ENCODE peak calls at places on chromosomes 3 and 15, in five cellular contexts. One of them, this sample, is unnamed.

GRCh38 chr15:40471778-40472130 is 970 bp downstream of the CHST14 start:
- DNase-seq in H1: no peak
- DNase-seq in K562: no peak
- DNase-seq in GM12878: no peak
- DNase-seq in HepG2: peak; percentile 32
- DNase-seq in this sample: no peak

GRCh38 chr3:127034195-127034989 is 51.5 kb downstream of the PLXNA1 start:
- DNase-seq in H1: no peak
- DNase-seq in K562: no peak
- DNase-seq in GM12878: no peak
- DNase-seq in HepG2: no peak
- DNase-seq in this sample: no peak

GRCh38 chr3:65953881-65954733 is 84.6 kb downstream of the MAGI1 start:
- DNase-seq in H1: no peak
- DNase-seq in K562: no peak
- DNase-seq in GM12878: no peak
- DNase-seq in HepG2: peak; percentile 89
- DNase-seq in this sample: no peak

GRCh38 chr3:67593761-67594234 is 60.6 kb downstream of the SUCLG2 start:
- DNase-seq in H1: peak; percentile 50
- DNase-seq in K562: peak; percentile 8
- DNase-seq in GM12878: no peak
- DNase-seq in HepG2: peak; percentile 14
- DNase-seq in this sample: no peak

GRCh38 chr15:58185439-58185838 is 47.3 kb downstream of the AQP9 start:
- DNase-seq in H1: no peak
- DNase-seq in K562: no peak
- DNase-seq in GM12878: no peak
- DNase-seq in HepG2: no peak
- DNase-seq in this sample: no peak

GRCh38 chr3:147398841-147399534 is 7.4 kb downstream of the ZIC4 start:
- DNase-seq in H1: peak; percentile 19
- DNase-seq in K562: no peak
- DNase-seq in GM12878: no peak
- DNase-seq in HepG2: no peak
- DNase-seq in this sample: peak; percentile 22

GRCh38 chr3:87811953-87812352 is 246.9 kb downstream of the CGGBP1 start:
- DNase-seq in H1: no peak
- DNase-seq in K562: no peak
- DNase-seq in GM12878: no peak
- DNase-seq in HepG2: no peak
- DNase-seq in this sample: no peak

GRCh38 chr15:101172421-101173097 is 79.3 kb downstream of the CHSY1 start:
- DNase-seq in H1: no peak
- DNase-seq in K562: no peak
- DNase-seq in GM12878: no peak
- DNase-seq in HepG2: no peak
- DNase-seq in this sample: no peak

GRCh38 chr15:72820278-72820677 is 36.7 kb upstream of the ADPGK start:
- DNase-seq in H1: no peak
- DNase-seq in K562: no peak
- DNase-seq in GM12878: no peak
- DNase-seq in HepG2: no peak
- DNase-seq in this sample: no peak

GRCh38 chr15:77144028-77144427 is 73.1 kb upstream of the TSPAN3 start:
- DNase-seq in H1: no peak
- DNase-seq in K562: no peak
- DNase-seq in GM12878: no peak
- DNase-seq in HepG2: no peak
- DNase-seq in this sample: no peak

GRCh38 chr15:58980351-58980939 is 7.0 kb upstream of the RNF111 start:
- DNase-seq in H1: no peak
- DNase-seq in K562: peak; percentile 20
- DNase-seq in GM12878: no peak
- DNase-seq in HepG2: peak; percentile 23
- DNase-seq in this sample: peak; percentile 32

GRCh38 chr3:32868719-32869512 is 51.1 kb downstream of the TRIM71 start:
- DNase-seq in H1: no peak
- DNase-seq in K562: no peak
- DNase-seq in GM12878: no peak
- DNase-seq in HepG2: no peak
- DNase-seq in this sample: no peak

GRCh38 chr3:64591606-64592005 is 96.2 kb downstream of the ADAMTS9 start:
- DNase-seq in H1: no peak
- DNase-seq in K562: no peak
- DNase-seq in GM12878: no peak
- DNase-seq in HepG2: no peak
- DNase-seq in this sample: no peak

GRCh38 chr3:21621396-21621695 is 129.7 kb downstream of the ZNF385D start:
- DNase-seq in H1: no peak
- DNase-seq in K562: no peak
- DNase-seq in GM12878: no peak
- DNase-seq in HepG2: peak; percentile 15
- DNase-seq in this sample: no peak

GRCh38 chr3:189863031-189863430 is 231.8 kb downstream of the TP63 start:
- DNase-seq in H1: no peak
- DNase-seq in K562: no peak
- DNase-seq in GM12878: no peak
- DNase-seq in HepG2: no peak
- DNase-seq in this sample: no peak

GRCh38 chr3:188361888-188362287 is 207.9 kb downstream of the LPP start:
- DNase-seq in H1: no peak
- DNase-seq in K562: no peak
- DNase-seq in GM12878: no peak
- DNase-seq in HepG2: no peak
- DNase-seq in this sample: no peak

GRCh38 chr3:143236226-143236964 is 116.8 kb downstream of the CHST2 start:
- DNase-seq in H1: no peak
- DNase-seq in K562: no peak
- DNase-seq in GM12878: peak; percentile 49
- DNase-seq in HepG2: no peak
- DNase-seq in this sample: no peak

GRCh38 chr15:59696332-59696731 is 7.2 kb upstream of the BNIP2 start:
- DNase-seq in H1: no peak
- DNase-seq in K562: peak; percentile 52
- DNase-seq in GM12878: no peak
- DNase-seq in HepG2: no peak
- DNase-seq in this sample: no peak

GRCh38 chr15:79923068-79923514 is 26.3 kb upstream of the MTHFS start:
- DNase-seq in H1: peak; percentile 68
- DNase-seq in K562: peak; percentile 85
- DNase-seq in GM12878: no peak
- DNase-seq in HepG2: peak; percentile 40
- DNase-seq in this sample: no peak

GRCh38 chr3:177345973-177346503 is 148.8 kb upstream of the TBL1XR1 start:
- DNase-seq in H1: no peak
- DNase-seq in K562: no peak
- DNase-seq in GM12878: no peak
- DNase-seq in HepG2: no peak
- DNase-seq in this sample: no peak

GRCh38 chr15:75038948-75039533 is 15.7 kb downstream of the PPCDC start:
- DNase-seq in H1: no peak
- DNase-seq in K562: peak; percentile 30
- DNase-seq in GM12878: no peak
- DNase-seq in HepG2: no peak
- DNase-seq in this sample: no peak

GRCh38 chr3:14519406-14519805 is 20.7 kb downstream of the GRIP2 start:
- DNase-seq in H1: no peak
- DNase-seq in K562: no peak
- DNase-seq in GM12878: no peak
- DNase-seq in HepG2: no peak
- DNase-seq in this sample: no peak

GRCh38 chr3:83843716-83844115 is 1115.1 kb upstream of the CADM2 start:
- DNase-seq in H1: no peak
- DNase-seq in K562: no peak
- DNase-seq in GM12878: no peak
- DNase-seq in HepG2: no peak
- DNase-seq in this sample: no peak

GRCh38 chr3:1734494-1735122 is 364.1 kb upstream of the CNTN4 start:
- DNase-seq in H1: no peak
- DNase-seq in K562: no peak
- DNase-seq in GM12878: no peak
- DNase-seq in HepG2: no peak
- DNase-seq in this sample: no peak

GRCh38 chr3:187968883-187969580 is 184.9 kb upstream of the LPP start:
- DNase-seq in H1: no peak
- DNase-seq in K562: no peak
- DNase-seq in GM12878: no peak
- DNase-seq in HepG2: peak; percentile 59
- DNase-seq in this sample: no peak

GRCh38 chr15:40695469-40695910 is 516 bp downstream of the RAD51 start:
- DNase-seq in H1: no peak
- DNase-seq in K562: peak; percentile 46
- DNase-seq in GM12878: no peak
- DNase-seq in HepG2: peak; percentile 4
- DNase-seq in this sample: no peak

GRCh38 chr3:188239577-188239976 is 85.6 kb downstream of the LPP start:
- DNase-seq in H1: no peak
- DNase-seq in K562: no peak
- DNase-seq in GM12878: no peak
- DNase-seq in HepG2: no peak
- DNase-seq in this sample: no peak

GRCh38 chr3:39166932-39167532 is 13.6 kb upstream of the CSRNP1 start:
- DNase-seq in H1: no peak
- DNase-seq in K562: no peak
- DNase-seq in GM12878: no peak
- DNase-seq in HepG2: no peak
- DNase-seq in this sample: no peak

GRCh38 chr15:100900895-100901169 is 18.3 kb upstream of the LRRK1 start:
- DNase-seq in H1: no peak
- DNase-seq in K562: no peak
- DNase-seq in GM12878: no peak
- DNase-seq in HepG2: no peak
- DNase-seq in this sample: no peak

GRCh38 chr15:88788036-88788435 is 15.2 kb upstream of the ACAN start:
- DNase-seq in H1: peak; percentile 10
- DNase-seq in K562: no peak
- DNase-seq in GM12878: no peak
- DNase-seq in HepG2: no peak
- DNase-seq in this sample: no peak
- TF ChIP-seq SP1 in H1: no peak
- TF ChIP-seq SP1 in K562: no peak
- TF ChIP-seq SP1 in GM12878: no peak
- TF ChIP-seq SP1 in HepG2: no peak
- TF ChIP-seq SP1 in this sample: no peak

DNA sequence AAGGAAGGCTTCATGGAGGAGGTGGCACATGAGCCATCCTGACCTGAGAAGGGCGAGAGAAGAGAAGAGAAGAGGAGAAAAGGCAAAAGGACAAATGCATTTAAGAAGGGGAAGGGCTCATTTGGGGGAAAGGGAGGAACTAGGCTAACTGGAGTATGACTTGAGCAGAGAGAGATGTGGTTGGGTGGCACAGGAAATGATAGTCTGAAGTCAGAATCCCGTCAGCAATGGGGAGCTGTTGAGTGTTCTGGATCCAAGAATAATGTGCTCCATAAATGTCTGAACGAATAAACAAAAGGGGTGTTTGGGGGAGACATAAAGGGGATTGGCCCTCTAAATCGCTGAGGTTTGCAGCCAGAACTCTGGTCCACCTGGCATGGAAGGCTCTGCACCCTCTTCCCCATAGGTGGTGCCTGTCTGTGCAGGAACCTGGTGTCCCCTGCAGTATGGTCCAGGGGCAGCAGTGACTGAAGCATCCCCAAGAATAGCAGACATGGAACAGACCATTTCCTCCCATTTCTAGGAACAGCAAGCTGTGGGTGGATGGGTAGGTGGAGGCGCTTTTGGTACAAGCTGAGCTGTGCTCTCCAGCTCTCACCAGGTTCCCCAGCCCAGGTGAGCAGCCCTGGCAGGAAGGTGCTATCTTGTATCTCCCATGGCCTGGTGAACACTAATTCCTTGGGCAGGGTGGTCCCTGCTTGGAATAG is 15.2 kb downstream of the CORO2B start:
- DNase-seq in H1: no peak
- DNase-seq in K562: no peak
- DNase-seq in GM12878: no peak
- DNase-seq in HepG2: no peak
- DNase-seq in this sample: no peak
- H3K4me1 ChIP-seq in H1: peaks cover under 1% of the 10 kb centered on the region
- H3K4me1 ChIP-seq in K562: no peaks in the 10 kb centered on the region
- H3K4me1 ChIP-seq in GM12878: no peaks in the 10 kb centered on the region
- H3K4me1 ChIP-seq in HepG2: peaks cover 3% of the 10 kb centered on the region
- H3K4me1 ChIP-seq in this sample: peaks cover 3% of the 10 kb centered on the region

GRCh38 chr15:99126930-99127329 is 22.1 kb downstream of the SYNM start:
- DNase-seq in H1: no peak
- DNase-seq in K562: no peak
- DNase-seq in GM12878: no peak
- DNase-seq in HepG2: no peak
- DNase-seq in this sample: no peak
- TF ChIP-seq CEBPB in H1: no peak
- TF ChIP-seq CEBPB in K562: no peak
- TF ChIP-seq CEBPB in GM12878: no peak
- TF ChIP-seq CEBPB in HepG2: no peak
- TF ChIP-seq CEBPB in this sample: no peak

DNA sequence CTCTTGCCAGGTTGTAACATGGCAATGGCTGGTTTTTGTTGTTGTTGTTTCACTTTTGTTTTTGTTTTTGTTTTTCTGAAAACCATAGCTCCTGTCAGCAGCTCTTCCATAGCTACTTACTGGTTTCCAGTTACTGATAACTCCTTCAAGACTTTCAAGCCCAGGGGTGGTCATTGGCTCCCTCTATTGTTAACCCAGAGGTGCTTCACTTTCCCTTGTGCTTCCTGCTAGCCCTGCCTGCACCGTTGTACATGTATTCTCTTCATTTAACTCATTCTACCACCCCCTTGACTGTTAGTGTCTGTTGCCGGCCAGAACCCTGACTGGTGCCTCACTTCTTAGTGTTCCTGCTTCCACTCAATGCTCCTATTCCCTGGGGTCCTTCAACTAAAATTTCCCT is 4.2 kb upstream of the TRAT1 start:
- DNase-seq in H1: no peak
- DNase-seq in K562: peak; percentile 16
- DNase-seq in GM12878: no peak
- DNase-seq in HepG2: peak; percentile 3
- DNase-seq in this sample: peak; percentile 57
- TF ChIP-seq SP1 in H1: no peak
- TF ChIP-seq SP1 in K562: no peak
- TF ChIP-seq SP1 in GM12878: no peak
- TF ChIP-seq SP1 in HepG2: no peak
- TF ChIP-seq SP1 in this sample: no peak

GRCh38 chr15:41791547-41791937 is 17.3 kb downstream of the MAPKBP1 start:
- DNase-seq in H1: peak; percentile 39
- DNase-seq in K562: no peak
- DNase-seq in GM12878: no peak
- DNase-seq in HepG2: no peak
- DNase-seq in this sample: no peak
- H3K4me1 ChIP-seq in H1: peaks cover 19% of the 10 kb centered on the region
- H3K4me1 ChIP-seq in K562: peaks cover 53% of the 10 kb centered on the region
- H3K4me1 ChIP-seq in GM12878: peaks cover 38% of the 10 kb centered on the region
- H3K4me1 ChIP-seq in HepG2: peaks cover 42% of the 10 kb centered on the region
- H3K4me1 ChIP-seq in this sample: peaks cover 20% of the 10 kb centered on the region

DNA sequence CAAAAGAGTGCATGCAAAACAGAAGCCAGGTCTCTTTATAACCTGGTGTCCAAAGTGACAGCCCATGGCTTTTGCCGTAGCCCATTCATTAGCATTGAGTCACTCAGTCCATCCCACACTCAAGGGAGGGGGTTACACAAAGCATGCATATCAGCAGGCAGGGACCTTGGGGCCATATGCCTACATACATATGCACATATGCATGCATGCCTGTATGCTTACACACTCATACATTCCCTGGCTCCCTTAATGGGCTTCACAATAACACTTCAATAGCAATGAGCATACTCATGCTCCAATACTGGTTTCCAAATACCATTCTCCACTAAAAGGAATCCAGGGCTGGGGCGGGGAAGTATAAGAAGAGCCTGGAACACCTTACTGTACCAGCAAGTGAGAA is 22.0 kb downstream of the TRPM1 start:
- DNase-seq in H1: no peak
- DNase-seq in K562: no peak
- DNase-seq in GM12878: no peak
- DNase-seq in HepG2: no peak
- DNase-seq in this sample: no peak
- TF ChIP-seq CEBPB in H1: no peak
- TF ChIP-seq CEBPB in K562: no peak
- TF ChIP-seq CEBPB in GM12878: no peak
- TF ChIP-seq CEBPB in HepG2: no peak
- TF ChIP-seq CEBPB in this sample: no peak